ENCODE peak calls at places on chromosome 11, in five cellular contexts. S is transverse colon, E is A549, K is stomach, G is sigmoid colon. Y is an unnamed sample. For H3K4me1, the result is how much of the 10 kb centered on the place peaks cover.

GRCh38 chr11:114447892-114448291 is 8.6 kb downstream of the REXO2 start:
- DNase-seq in S (no peak), E (no peak), K (no peak), G (no peak), Y (no peak)

GRCh38 chr11:77510095-77510494 is 36.2 kb upstream of the PAK1 start:
- DNase-seq in S (no peak), E (no peak), K (no peak), G (no peak), Y (no peak)

GRCh38 chr11:114250993-114251796 is 45.0 kb upstream of the NNMT start:
- DNase-seq in S (no peak), E (no peak), K (no peak), G (peak), Y (peak)

GRCh38 chr11:116082256-116082655 is 578.0 kb upstream of the CADM1 start:
- DNase-seq in S (no peak), E (no peak), K (no peak), G (no peak), Y (no peak)

GRCh38 chr11:20125927-20126326 is 34.3 kb downstream of the DBX1 start:
- DNase-seq in S (no peak), E (peak), K (no peak), G (no peak), Y (no peak)

GRCh38 chr11:19793356-19793755 is 80.7 kb downstream of the NAV2 start:
- DNase-seq in S (peak), E (no peak), K (peak), G (no peak), Y (no peak)

GRCh38 chr11:73271936-73272679 is at the start of gene P2RY6:
- DNase-seq in S (peak), E (peak), K (peak), G (peak), Y (no peak)

GRCh38 chr11:83881428-83881827 is 595.3 kb upstream of the CCDC90B start:
- DNase-seq in S (no peak), E (peak), K (no peak), G (no peak), Y (no peak)

GRCh38 chr11:116710762-116711161 is 62.0 kb downstream of the BUD13 start:
- DNase-seq in S (no peak), E (no peak), K (no peak), G (no peak), Y (no peak)

GRCh38 chr11:61828629-61829407 is 718 bp downstream of the FADS2 start:
- DNase-seq in S (no peak), E (peak), K (no peak), G (peak), Y (peak)

GRCh38 chr11:31826530-31827438 is 15.7 kb upstream of the PAX6 start:
- DNase-seq in S (no peak), E (no peak), K (no peak), G (no peak), Y (no peak)

GRCh38 chr11:19800162-19800561 is 87.5 kb downstream of the NAV2 start:
- DNase-seq in S (no peak), E (no peak), K (no peak), G (no peak), Y (no peak)

GRCh38 chr11:68996376-68997123 is 15.8 kb upstream of the MRGPRD start:
- DNase-seq in S (no peak), E (no peak), K (no peak), G (peak), Y (no peak)

GRCh38 chr11:9688716-9689511 is 25.0 kb downstream of the SWAP70 start:
- DNase-seq in S (no peak), E (no peak), K (no peak), G (no peak), Y (no peak)

GRCh38 chr11:79226136-79226535 is 214.7 kb downstream of the TENM4 start:
- DNase-seq in S (no peak), E (no peak), K (no peak), G (no peak), Y (peak)

GRCh38 chr11:71323876-71324526 is 71.6 kb upstream of the SHANK2 start:
- DNase-seq in S (no peak), E (no peak), K (no peak), G (peak), Y (no peak)

GRCh38 chr11:46728659-46729040 is 9.6 kb downstream of the F2 start:
- DNase-seq in S (no peak), E (no peak), K (no peak), G (no peak), Y (peak)

GRCh38 chr11:72789493-72790131 is 4.2 kb downstream of the STARD10 start:
- DNase-seq in S (no peak), E (no peak), K (peak), G (no peak), Y (no peak)

GRCh38 chr11:76606102-76606793 is 64.3 kb downstream of the LRRC32 start:
- DNase-seq in S (no peak), E (no peak), K (no peak), G (no peak), Y (no peak)

GRCh38 chr11:120667281-120667680 is 155.7 kb downstream of the GRIK4 start:
- DNase-seq in S (no peak), E (no peak), K (no peak), G (no peak), Y (peak)

GRCh38 chr11:120663142-120663541 is 151.6 kb downstream of the GRIK4 start:
- DNase-seq in S (no peak), E (no peak), K (no peak), G (no peak), Y (no peak)

GRCh38 chr11:120667934-120668333 is 156.4 kb downstream of the GRIK4 start:
- DNase-seq in S (no peak), E (no peak), K (no peak), G (no peak), Y (no peak)

GRCh38 chr11:120662071-120662611 is 150.6 kb downstream of the GRIK4 start:
- DNase-seq in S (no peak), E (no peak), K (no peak), G (no peak), Y (no peak)

DNA sequence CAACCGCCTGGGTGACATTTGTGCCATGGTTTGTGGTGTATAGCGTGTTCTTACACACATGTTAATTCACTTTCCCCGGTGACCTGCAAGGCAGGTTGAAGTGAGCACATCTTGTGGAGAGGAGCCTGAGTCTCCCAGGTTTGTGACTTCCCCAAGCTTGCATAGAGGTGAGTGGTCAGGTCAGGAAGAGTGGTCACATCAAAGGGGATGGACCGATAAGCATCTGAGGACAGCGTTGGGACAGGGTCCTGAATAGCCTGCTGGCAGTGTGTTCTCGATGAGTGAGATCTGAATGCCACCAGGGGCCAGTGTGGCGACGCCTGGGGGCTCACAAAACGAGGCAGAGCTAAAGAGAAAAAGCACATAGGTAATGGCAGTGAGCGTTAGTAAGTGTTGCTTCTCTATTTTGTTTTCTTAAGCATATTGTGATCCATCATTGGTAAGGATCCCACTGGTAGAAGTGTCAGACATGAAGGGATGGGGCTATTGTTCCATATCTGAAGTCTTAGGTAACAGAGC is 154.6 kb downstream of the GRIK4 start:
- DNase-seq in S (no peak), E (no peak), K (no peak), G (no peak), Y (no peak)
- TF ChIP-seq EP300 in S (no peak), E (no peak), K (no peak), G (no peak), Y (no peak)

DNA sequence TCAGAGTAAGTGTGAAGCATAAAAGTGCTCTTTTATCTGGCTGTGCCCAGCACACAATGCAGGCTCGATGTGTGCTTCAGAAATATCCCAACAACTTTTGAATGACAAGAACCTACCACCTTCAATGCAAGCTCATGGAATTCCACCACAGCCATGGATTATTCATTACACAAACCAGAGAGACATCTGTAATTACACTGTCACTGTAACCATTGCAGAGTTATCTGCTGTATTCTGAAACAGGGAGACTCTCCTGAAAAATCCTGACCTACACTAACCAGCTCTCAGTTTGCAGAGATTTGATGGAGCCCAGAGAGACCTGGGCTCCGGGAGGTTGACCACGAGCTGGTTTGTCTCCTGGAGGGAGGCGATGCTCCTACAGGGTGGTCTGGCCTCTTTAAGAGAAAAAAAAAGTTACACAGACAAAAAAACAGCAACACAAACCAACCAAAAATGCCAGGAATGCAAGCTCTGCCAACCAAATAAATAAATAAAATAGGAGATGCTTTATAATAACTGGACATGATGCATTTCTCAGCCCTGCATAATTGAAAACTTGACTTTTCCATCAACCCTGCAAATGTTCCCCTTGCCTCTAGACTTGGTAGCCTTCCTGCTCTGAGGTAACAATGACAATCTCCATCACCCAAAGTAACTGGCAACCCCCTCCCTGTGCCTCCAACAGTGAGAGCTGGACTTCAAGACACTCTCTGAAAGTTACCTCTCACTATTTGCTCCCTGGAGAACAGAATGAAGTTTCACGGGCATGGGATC is 69.7 kb downstream of the ETS1 start:
- DNase-seq in S (no peak), E (no peak), K (no peak), G (no peak), Y (no peak)
- H3K4me1 ChIP-seq in S (under half), E (half or more), K (under half), G (under half), Y (under half)

GRCh38 chr11:134949121-134949591 is 537.1 kb upstream of the B3GAT1 start:
- DNase-seq in S (no peak), E (no peak), K (no peak), G (no peak), Y (no peak)
- H3K27ac ChIP-seq in S (no peak), E (no peak), K (no peak), G (no peak), Y (no peak)

GRCh38 chr11:65166893-65167292 is 3.1 kb upstream of the SPDYC start:
- DNase-seq in S (no peak), E (no peak), K (no peak), G (no peak), Y (no peak)

GRCh38 chr11:65170058-65170534 is at the start of gene SPDYC:
- DNase-seq in S (no peak), E (no peak), K (no peak), G (no peak), Y (no peak)

GRCh38 chr11:65163684-65164083 is 6.3 kb upstream of the SPDYC start:
- DNase-seq in S (no peak), E (no peak), K (no peak), G (no peak), Y (no peak)

GRCh38 chr11:65169164-65169641 is 830 bp upstream of the SPDYC start:
- DNase-seq in S (no peak), E (no peak), K (no peak), G (no peak), Y (no peak)

GRCh38 chr11:65165847-65166317 is 4.2 kb upstream of the SPDYC start:
- DNase-seq in S (peak), E (no peak), K (no peak), G (no peak), Y (no peak)
- TF ChIP-seq EP300 in S (no peak), E (no peak), K (no peak), G (no peak), Y (no peak)

DNA sequence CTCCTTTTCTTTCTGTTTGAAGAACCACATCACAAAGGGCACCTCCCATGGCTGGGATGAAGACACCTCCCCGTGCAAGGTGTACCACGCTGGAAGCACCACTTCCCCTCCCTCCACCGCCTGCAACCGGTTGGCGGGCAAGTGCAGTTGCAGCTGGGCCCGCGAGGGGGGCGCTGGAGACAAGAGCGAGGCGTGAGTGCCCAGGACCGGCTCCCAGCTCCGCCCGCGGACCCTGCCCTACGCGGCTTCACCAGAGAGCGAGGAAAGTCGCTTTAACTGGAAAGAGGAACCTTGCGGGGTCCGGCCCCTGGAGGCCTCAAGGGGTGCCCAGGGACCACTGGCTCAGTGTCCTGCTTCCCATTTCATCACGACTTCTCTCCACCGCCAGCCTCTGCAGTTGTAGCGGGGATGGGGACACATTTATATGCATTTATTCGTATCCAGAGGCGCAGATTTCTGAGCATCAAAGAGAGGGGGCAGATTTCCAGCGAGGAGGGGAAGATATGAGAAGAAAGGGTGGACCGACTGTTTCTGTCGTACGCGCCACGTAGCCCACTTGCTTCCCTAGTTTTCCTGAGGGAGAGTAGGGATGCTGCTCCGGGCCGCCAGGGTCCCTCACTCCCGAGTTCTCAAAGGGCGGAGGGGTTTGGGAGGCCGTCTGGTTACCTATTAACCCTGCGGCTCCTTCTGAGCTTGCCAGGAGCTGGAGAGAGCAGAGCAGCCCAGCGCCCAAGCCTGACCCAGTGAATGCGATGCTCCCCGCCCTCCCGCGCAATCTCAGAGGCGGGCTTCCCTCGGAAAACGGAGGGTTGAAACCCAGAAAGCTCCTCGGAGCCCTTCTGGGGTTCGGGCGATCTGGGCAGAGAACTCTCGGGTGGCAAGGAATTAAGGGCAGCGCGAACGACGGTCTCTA is 3.5 kb downstream of the ESAM start:
- DNase-seq in S (peak), E (peak), K (peak), G (peak), Y (peak)
- H3K4me1 ChIP-seq in S (under half), E (under half), K (under half), G (under half), Y (under half)

GRCh38 chr11:121293276-121293569 is 652 bp downstream of the SC5D start:
- DNase-seq in S (no peak), E (no peak), K (no peak), G (no peak), Y (no peak)
- H3K27ac ChIP-seq in S (peak), E (peak), K (peak), G (peak), Y (peak)

DNA sequence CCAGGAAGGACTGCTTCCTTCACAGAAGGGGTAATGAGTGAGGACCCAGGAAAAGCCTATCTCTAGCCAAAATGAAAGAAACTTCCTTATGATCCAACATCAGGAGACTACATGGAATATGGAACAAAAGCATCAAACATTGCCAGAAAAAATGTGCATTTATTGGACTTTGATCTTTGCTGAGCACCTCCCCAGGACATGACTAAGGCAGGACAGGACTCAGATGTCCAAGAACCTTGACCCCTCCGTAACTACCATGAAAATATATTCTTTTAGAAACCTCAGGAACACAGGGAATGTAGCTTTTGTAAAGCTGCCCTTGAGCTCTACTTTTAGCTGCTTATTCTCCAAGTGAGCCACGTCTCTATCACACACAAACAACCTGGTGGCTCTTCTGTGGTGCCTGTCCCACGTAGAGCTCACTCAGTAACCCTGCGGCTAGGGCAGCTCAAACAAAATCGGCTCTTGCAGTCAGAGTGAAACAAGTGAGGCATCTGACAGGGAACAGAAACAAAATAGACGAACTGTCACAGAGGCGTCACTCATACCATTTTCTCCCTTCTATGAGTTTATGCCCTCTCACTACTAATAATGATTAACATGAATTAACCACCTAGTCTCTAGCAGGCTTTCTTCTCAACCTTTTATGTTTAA is 471.5 kb upstream of the API5 start:
- DNase-seq in S (no peak), E (no peak), K (no peak), G (no peak), Y (no peak)
- TF ChIP-seq EP300 in S (no peak), E (no peak), K (no peak), G (no peak), Y (no peak)

Y was measured in ovary.